ENCODE peak calls at places on chromosome 17, in four cellular contexts. One of them, this sample, is unnamed.

GRCh38 chr17:50027639-50028206 is 28.2 kb upstream of the ITGA3 start:
- DNase-seq in posterior cingulate gyrus: no peak
- DNase-seq in left kidney: peak
- DNase-seq in HT1080: peak
- DNase-seq in this sample: no peak

GRCh38 chr17:55157165-55157564 is 107.6 kb upstream of the HLF start:
- DNase-seq in HT1080: peak
- DNase-seq in left kidney: peak
- DNase-seq in posterior cingulate gyrus: no peak
- DNase-seq in this sample: no peak

GRCh38 chr17:16085066-16085699 is 85.6 kb downstream of the TTC19 start:
- DNase-seq in posterior cingulate gyrus: no peak
- DNase-seq in left kidney: no peak
- DNase-seq in HT1080: no peak
- DNase-seq in this sample: no peak

GRCh38 chr17:82285141-82285540 is 11.6 kb upstream of the CSNK1D start:
- DNase-seq in HT1080: no peak
- DNase-seq in left kidney: peak
- DNase-seq in posterior cingulate gyrus: no peak
- DNase-seq in this sample: no peak

GRCh38 chr17:65463242-65463641 is 98.2 kb downstream of the AXIN2 start:
- DNase-seq in posterior cingulate gyrus: no peak
- DNase-seq in left kidney: no peak
- DNase-seq in HT1080: no peak
- DNase-seq in this sample: no peak

GRCh38 chr17:82527893-82528292 is 8.4 kb downstream of the FOXK2 start:
- DNase-seq in posterior cingulate gyrus: no peak
- DNase-seq in left kidney: no peak
- DNase-seq in HT1080: no peak
- DNase-seq in this sample: no peak

GRCh38 chr17:29905879-29906167 is 24.2 kb downstream of the SSH2 start:
- DNase-seq in HT1080: no peak
- DNase-seq in left kidney: no peak
- DNase-seq in posterior cingulate gyrus: no peak
- DNase-seq in this sample: no peak

GRCh38 chr17:63838586-63839184 is 3.8 kb downstream of the SMARCD2 start:
- DNase-seq in left kidney: peak
- DNase-seq in HT1080: no peak
- DNase-seq in posterior cingulate gyrus: peak
- DNase-seq in this sample: no peak

GRCh38 chr17:7435676-7436555 is 681 bp downstream of the TMEM102 start:
- DNase-seq in posterior cingulate gyrus: no peak
- DNase-seq in left kidney: peak
- DNase-seq in HT1080: no peak
- DNase-seq in this sample: no peak

GRCh38 chr17:73841431-73842060 is 197.3 kb upstream of the SDK2 start:
- DNase-seq in posterior cingulate gyrus: no peak
- DNase-seq in HT1080: no peak
- DNase-seq in left kidney: peak
- DNase-seq in this sample: no peak

GRCh38 chr17:15051913-15052312 is 213.2 kb downstream of the PMP22 start:
- DNase-seq in posterior cingulate gyrus: no peak
- DNase-seq in HT1080: no peak
- DNase-seq in left kidney: no peak
- DNase-seq in this sample: no peak

GRCh38 chr17:68356520-68356919 is 65.2 kb downstream of the ARSG start:
- DNase-seq in HT1080: peak
- DNase-seq in left kidney: peak
- DNase-seq in posterior cingulate gyrus: no peak
- DNase-seq in this sample: no peak

GRCh38 chr17:4672726-4673125 is 31.2 kb downstream of the PELP1 start:
- DNase-seq in HT1080: no peak
- DNase-seq in left kidney: no peak
- DNase-seq in posterior cingulate gyrus: no peak
- DNase-seq in this sample: no peak

GRCh38 chr17:3762922-3763776 is 37.8 kb downstream of the ITGAE start:
- DNase-seq in left kidney: no peak
- DNase-seq in posterior cingulate gyrus: no peak
- DNase-seq in HT1080: peak
- DNase-seq in this sample: no peak

GRCh38 chr17:28481081-28481571 is 7.7 kb downstream of the SLC13A2 start:
- DNase-seq in posterior cingulate gyrus: no peak
- DNase-seq in HT1080: no peak
- DNase-seq in left kidney: no peak
- DNase-seq in this sample: no peak

GRCh38 chr17:51914613-51915012 is 243.9 kb downstream of the CA10 start:
- DNase-seq in left kidney: peak
- DNase-seq in posterior cingulate gyrus: no peak
- DNase-seq in HT1080: no peak
- DNase-seq in this sample: no peak

GRCh38 chr17:51764387-51764971 is 394.0 kb downstream of the CA10 start:
- DNase-seq in posterior cingulate gyrus: no peak
- DNase-seq in HT1080: peak
- DNase-seq in left kidney: peak
- DNase-seq in this sample: peak

GRCh38 chr17:42494673-42495072 is 36.0 kb downstream of the ATP6V0A1 start:
- DNase-seq in HT1080: no peak
- DNase-seq in posterior cingulate gyrus: no peak
- DNase-seq in left kidney: no peak
- DNase-seq in this sample: no peak

GRCh38 chr17:41500131-41500911 is 5.1 kb downstream of the KRT13 start:
- DNase-seq in left kidney: no peak
- DNase-seq in posterior cingulate gyrus: no peak
- DNase-seq in HT1080: peak
- DNase-seq in this sample: no peak

GRCh38 chr17:49525831-49526741 is 31.0 kb downstream of the NGFR start:
- DNase-seq in HT1080: no peak
- DNase-seq in posterior cingulate gyrus: no peak
- DNase-seq in left kidney: no peak
- DNase-seq in this sample: no peak